ENCODE peak calls at places on chromosomes 11 and 22, in four cellular contexts. R is IMR-90, I is Peyer's patch, L is HCT116. B is an unnamed sample.

GRCh38 chr11:12598330-12599256 is 75.6 kb upstream of the TEAD1 start:
- DNase-seq in R (peak; percentile 59), L (no peak), I (no peak), B (no peak)

GRCh38 chr11:103294516-103294915 is 185.3 kb downstream of the DYNC2H1 start:
- DNase-seq in I (no peak), L (no peak), R (peak; percentile 12), B (no peak)

GRCh38 chr11:103907548-103908455 is 128.6 kb upstream of the DDI1 start:
- DNase-seq in R (peak; percentile 68), L (no peak), I (no peak), B (no peak)

GRCh38 chr11:69567951-69568808 is 72.8 kb upstream of the CCND1 start:
- DNase-seq in L (no peak), R (peak; percentile 23), I (no peak), B (no peak)

GRCh38 chr11:68038718-68039525 is at the start of gene TCIRG1:
- DNase-seq in L (peak; percentile 49), I (peak; percentile 94), R (peak; percentile 70), B (peak; percentile 83)

GRCh38 chr11:6926208-6927029 is at the start of gene ZNF215:
- DNase-seq in L (peak; percentile 93), I (peak; percentile 91), R (peak; percentile 81), B (peak; percentile 82)

GRCh38 chr11:112085822-112086421 is 634 bp downstream of the TIMM8B start:
- DNase-seq in R (peak; percentile 17), I (no peak), L (no peak), B (peak; percentile 48)

GRCh38 chr11:12232819-12233601 is 122.6 kb downstream of the MICAL2 start:
- DNase-seq in L (peak; percentile 55), I (no peak), R (peak; percentile 95), B (no peak)

GRCh38 chr22:29226246-29226981 is 20.7 kb downstream of the EMID1 start:
- DNase-seq in I (no peak), R (no peak), L (no peak), B (no peak)

GRCh38 chr11:112453601-112454577 is 193.2 kb upstream of the PLET1 start:
- DNase-seq in R (peak; percentile 12), I (peak; percentile 67), L (peak; percentile 34), B (peak; percentile 53)

GRCh38 chr11:69510471-69511357 is 29.3 kb downstream of the LINC01488 start:
- DNase-seq in I (no peak), R (peak; percentile 72), L (no peak), B (no peak)

GRCh38 chr11:77167111-77167626 is 39.1 kb downstream of the MYO7A start:
- DNase-seq in R (no peak), L (no peak), I (no peak), B (no peak)

GRCh38 chr11:100525197-100525596 is 161.9 kb upstream of the ARHGAP42 start:
- DNase-seq in I (no peak), L (no peak), R (no peak), B (no peak)

GRCh38 chr11:4095509-4096230 is 1.1 kb downstream of the RRM1 start:
- DNase-seq in R (peak; percentile 78), I (no peak), L (no peak), B (no peak)

GRCh38 chr11:12331239-12331874 is 46.0 kb upstream of the PARVA start:
- DNase-seq in R (peak; percentile 88), I (peak; percentile 91), L (peak; percentile 72), B (peak; percentile 91)

GRCh38 chr22:29310065-29310862 is 3.8 kb downstream of the GAS2L1 start:
- DNase-seq in L (no peak), R (no peak), I (no peak), B (no peak)

GRCh38 chr22:40156001-40156516 is 21.7 kb upstream of the TNRC6B start:
- DNase-seq in I (peak; percentile 67), R (peak; percentile 85), L (peak; percentile 51), B (no peak)

GRCh38 chr11:64343740-64344133 is 3.7 kb downstream of the CCDC88B start:
- DNase-seq in R (no peak), I (no peak), L (no peak), B (no peak)

GRCh38 chr11:108027057-108027456 is 18.4 kb downstream of the CUL5 start:
- DNase-seq in L (no peak), R (no peak), I (no peak), B (no peak)

GRCh38 chr11:124900464-124900863 is 2.8 kb upstream of the ROBO4 start:
- DNase-seq in R (peak; percentile 93), I (no peak), L (peak; percentile 23), B (no peak)

GRCh38 chr11:2779981-2780849 is 80.4 kb upstream of the KCNQ1OT1 start:
- DNase-seq in L (no peak), I (peak; percentile 43), R (no peak), B (peak; percentile 59)

GRCh38 chr11:61158691-61159381 is 2.4 kb downstream of the VPS37C start:
- DNase-seq in L (no peak), I (peak; percentile 15), R (peak; percentile 89), B (no peak)

GRCh38 chr22:50045211-50046018 is 12.7 kb downstream of the TTLL8 start:
- DNase-seq in R (no peak), L (no peak), I (no peak), B (no peak)

GRCh38 chr22:17999851-18000250 is 24.5 kb downstream of the MICAL3 start:
- DNase-seq in R (no peak), I (no peak), L (no peak), B (no peak)

GRCh38 chr22:39630721-39631120 is 60.2 kb downstream of the CACNA1I start:
- DNase-seq in I (no peak), R (no peak), L (no peak), B (no peak)

GRCh38 chr22:49092751-49093150 is 734.9 kb downstream of the BRD1 start:
- DNase-seq in L (no peak), I (no peak), R (no peak), B (no peak)

GRCh38 chr11:133929401-133930052 is 27.2 kb downstream of the IGSF9B start:
- DNase-seq in I (no peak), L (no peak), R (no peak), B (no peak)

GRCh38 chr11:100687032-100687629 is at the start of gene ARHGAP42:
- DNase-seq in L (no peak), I (peak; percentile 85), R (peak; percentile 48), B (peak; percentile 78)

GRCh38 chr11:84648413-84648812 is 978.7 kb downstream of the DLG2 start:
- DNase-seq in I (no peak), L (no peak), R (no peak), B (no peak)

GRCh38 chr11:114783805-114784204 is 105.5 kb downstream of the NXPE2 start:
- DNase-seq in L (no peak), I (peak; percentile 81), R (no peak), B (no peak)

GRCh38 chr22:19559324-19559811 is 35.2 kb upstream of the CLDN5 start:
- DNase-seq in L (no peak), I (peak; percentile 40), R (no peak), B (no peak)
- TF ChIP-seq CTCF in L (peak; percentile 26), I (no peak), R (no peak), B (no peak)

GRCh38 chr11:47351159-47352126 is 1.1 kb downstream of the MYBPC3 start:
- DNase-seq in L (no peak), I (no peak), R (no peak), B (peak; percentile 52)
- H3K4me1 ChIP-seq in L (no peaks in the 10 kb centered on the region), I (no peaks in the 10 kb centered on the region), R (no peaks in the 10 kb centered on the region), B (peaks cover 6% of the 10 kb centered on the region)

GRCh38 chr22:43888740-43889139 is 3.1 kb downstream of the PNPLA5 start:
- DNase-seq in L (no peak), R (no peak), I (no peak), B (no peak)
- H3K27me3 ChIP-seq in L (no peaks in the 10 kb centered on the region), R (peaks cover 33% of the 10 kb centered on the region), I (no peaks in the 10 kb centered on the region), B (no peaks in the 10 kb centered on the region)

DNA sequence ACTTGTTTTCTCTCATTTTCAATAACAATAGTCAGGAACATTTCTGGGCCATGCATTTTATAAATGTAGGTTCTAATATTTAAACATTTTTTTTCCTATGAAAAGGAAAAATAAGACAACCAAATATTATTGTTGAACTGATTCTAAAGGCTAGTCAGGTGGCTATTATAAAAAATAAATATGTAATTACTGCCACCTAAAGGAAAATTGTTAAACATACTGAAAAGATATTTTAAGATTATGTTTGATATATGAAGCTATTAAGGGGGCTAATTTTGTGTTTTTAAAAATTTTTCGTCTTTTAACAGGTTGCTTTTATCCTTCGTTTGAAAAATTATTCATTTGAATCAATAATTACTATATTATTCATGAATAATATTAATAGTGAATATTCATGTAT is 62.2 kb upstream of the FDX1 start:
- DNase-seq in L (no peak), I (no peak), R (no peak), B (no peak)
- TF ChIP-seq CTCF in L (no peak), I (no peak), R (peak; percentile 12), B (no peak)

GRCh38 chr11:31237819-31238771 is 131.4 kb downstream of the DCDC1 start:
- DNase-seq in L (no peak), R (no peak), I (no peak), B (no peak)

GRCh38 chr11:31236052-31236652 is 133.4 kb downstream of the DCDC1 start:
- DNase-seq in L (peak; percentile 8), I (no peak), R (no peak), B (no peak)

DNA sequence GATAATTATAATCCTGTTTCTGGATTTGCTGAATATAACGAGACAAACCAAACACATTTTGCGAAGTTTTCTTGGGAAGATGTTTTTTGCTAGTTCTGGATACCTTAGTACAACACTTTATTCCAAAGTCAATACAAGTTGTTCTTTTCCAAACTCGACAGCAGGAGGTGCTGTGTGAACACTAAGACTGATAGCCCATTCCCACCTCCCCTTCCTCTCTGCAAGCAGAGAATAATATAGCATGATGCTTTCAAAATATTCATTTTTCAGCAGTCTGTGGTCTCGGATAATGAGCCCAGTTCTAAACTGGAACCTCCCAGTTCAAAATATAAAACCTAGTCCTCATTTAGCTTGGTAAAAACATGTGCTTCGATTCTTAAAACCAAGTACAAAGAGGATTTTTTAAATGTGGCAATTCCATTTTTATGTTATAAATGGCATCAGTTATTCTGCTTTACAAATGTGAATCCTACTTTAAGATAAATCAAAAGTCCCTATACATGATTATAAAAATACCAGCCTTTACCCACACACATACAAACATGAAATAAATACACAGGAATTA is 129.1 kb downstream of the DCDC1 start:
- DNase-seq in I (no peak), L (peak; percentile 59), R (peak; percentile 33), B (peak; percentile 22)
- H3K4me1 ChIP-seq in I (no peaks in the 10 kb centered on the region), L (no peaks in the 10 kb centered on the region), R (no peaks in the 10 kb centered on the region), B (no peaks in the 10 kb centered on the region)

GRCh38 chr22:11605468-11605981 is 3922.5 kb upstream of the OR11H1 start:
- DNase-seq in I (no peak), R (no peak), L (no peak), B (no peak)
- H3K27me3 ChIP-seq in I (no peaks in the 10 kb centered on the region), R (no peaks in the 10 kb centered on the region), L (no peaks in the 10 kb centered on the region), B (no peaks in the 10 kb centered on the region)

DNA sequence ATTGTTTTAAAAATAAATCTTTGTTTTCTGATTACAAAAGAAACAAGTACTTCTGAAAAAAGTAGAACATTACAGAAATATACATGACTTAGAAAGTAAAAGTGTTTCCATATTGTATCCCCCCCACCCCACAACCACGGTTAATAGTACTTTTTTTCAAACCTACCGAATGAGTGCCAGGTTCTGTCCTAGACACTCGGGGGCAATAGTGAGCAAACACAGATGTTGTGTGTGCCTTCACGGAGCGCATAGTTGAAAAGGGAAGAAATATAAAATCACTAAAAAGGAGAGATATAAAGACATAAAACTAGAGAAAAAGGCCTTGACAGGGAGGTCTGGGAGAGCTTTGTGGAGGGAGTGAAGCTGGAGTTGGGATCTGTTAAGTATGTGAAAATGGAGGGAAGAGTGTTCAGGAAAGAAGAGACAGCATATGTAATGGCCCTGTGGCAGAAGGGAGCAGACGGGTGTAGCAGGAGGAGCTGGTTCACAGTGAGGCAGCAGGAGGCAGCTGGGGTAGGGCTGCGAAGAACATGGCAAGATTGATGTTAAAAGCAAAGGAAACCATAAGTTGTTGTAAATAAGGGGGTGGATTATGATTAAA is 42.1 kb upstream of the ALX4 start:
- DNase-seq in R (no peak), L (peak; percentile 13), I (no peak), B (no peak)
- TF ChIP-seq CTCF in R (no peak), L (peak; percentile 68), I (no peak), B (no peak)